ENCODE peak calls at places on chromosomes 16 and 17, in eight cellular contexts. One of them, this sample, is unnamed.

GRCh38 chr17:15263206-15263579 is 1.9 kb downstream of the PMP22 start:
- DNase-seq in stomach: peak; percentile 54
- DNase-seq in sigmoid colon: peak; percentile 98
- DNase-seq in transverse colon: peak; percentile 77
- DNase-seq in endothelial cell of umbilical vein: peak; percentile 62
- DNase-seq in HCT116: no peak
- DNase-seq in breast epithelium: peak; percentile 82
- DNase-seq in esophagus muscularis mucosa: peak; percentile 97
- DNase-seq in this sample: peak; percentile 75

GRCh38 chr16:77234611-77235010 is 35.4 kb downstream of the SYCE1L start:
- DNase-seq in stomach: no peak
- DNase-seq in sigmoid colon: no peak
- DNase-seq in transverse colon: no peak
- DNase-seq in endothelial cell of umbilical vein: no peak
- DNase-seq in HCT116: no peak
- DNase-seq in breast epithelium: no peak
- DNase-seq in esophagus muscularis mucosa: no peak
- DNase-seq in this sample: no peak

GRCh38 chr17:41547921-41548843 is 20.1 kb upstream of the KRT19 start:
- DNase-seq in stomach: peak; percentile 79
- DNase-seq in sigmoid colon: peak; percentile 70
- DNase-seq in transverse colon: peak; percentile 68
- DNase-seq in endothelial cell of umbilical vein: peak; percentile 78
- DNase-seq in HCT116: peak; percentile 96
- DNase-seq in breast epithelium: peak; percentile 96
- DNase-seq in esophagus muscularis mucosa: no peak
- DNase-seq in this sample: no peak

GRCh38 chr16:54290203-54291106 is 3.9 kb upstream of the IRX3 start:
- DNase-seq in stomach: no peak
- DNase-seq in sigmoid colon: peak; percentile 28
- DNase-seq in transverse colon: no peak
- DNase-seq in endothelial cell of umbilical vein: no peak
- DNase-seq in HCT116: no peak
- DNase-seq in breast epithelium: no peak
- DNase-seq in esophagus muscularis mucosa: no peak
- DNase-seq in this sample: peak; percentile 60

GRCh38 chr17:74414510-74414909 is 17.4 kb upstream of the GPRC5C start:
- DNase-seq in stomach: no peak
- DNase-seq in sigmoid colon: no peak
- DNase-seq in transverse colon: no peak
- DNase-seq in endothelial cell of umbilical vein: no peak
- DNase-seq in HCT116: no peak
- DNase-seq in breast epithelium: no peak
- DNase-seq in esophagus muscularis mucosa: no peak
- DNase-seq in this sample: no peak

GRCh38 chr17:47789611-47790520 is 31.7 kb downstream of the OSBPL7 start:
- DNase-seq in stomach: peak; percentile 62
- DNase-seq in sigmoid colon: no peak
- DNase-seq in transverse colon: peak; percentile 49
- DNase-seq in endothelial cell of umbilical vein: peak; percentile 35
- DNase-seq in HCT116: no peak
- DNase-seq in breast epithelium: no peak
- DNase-seq in esophagus muscularis mucosa: peak; percentile 90
- DNase-seq in this sample: peak; percentile 85

GRCh38 chr17:12765544-12765943 is 23.8 kb upstream of the ARHGAP44 start:
- DNase-seq in stomach: peak; percentile 38
- DNase-seq in sigmoid colon: no peak
- DNase-seq in transverse colon: no peak
- DNase-seq in endothelial cell of umbilical vein: no peak
- DNase-seq in HCT116: no peak
- DNase-seq in breast epithelium: no peak
- DNase-seq in esophagus muscularis mucosa: no peak
- DNase-seq in this sample: no peak

GRCh38 chr17:40663252-40663651 is 1.7 kb downstream of the KRT222 start:
- DNase-seq in stomach: no peak
- DNase-seq in sigmoid colon: no peak
- DNase-seq in transverse colon: no peak
- DNase-seq in endothelial cell of umbilical vein: no peak
- DNase-seq in HCT116: no peak
- DNase-seq in breast epithelium: no peak
- DNase-seq in esophagus muscularis mucosa: no peak
- DNase-seq in this sample: no peak

GRCh38 chr16:81500833-81501521 is 56.4 kb downstream of the CMIP start:
- DNase-seq in stomach: no peak
- DNase-seq in sigmoid colon: no peak
- DNase-seq in transverse colon: no peak
- DNase-seq in endothelial cell of umbilical vein: peak; percentile 85
- DNase-seq in HCT116: no peak
- DNase-seq in breast epithelium: peak; percentile 42
- DNase-seq in esophagus muscularis mucosa: no peak
- DNase-seq in this sample: peak; percentile 82

GRCh38 chr17:9576521-9577401 is at the start of gene CFAP52:
- DNase-seq in stomach: peak; percentile 71
- DNase-seq in sigmoid colon: peak; percentile 83
- DNase-seq in transverse colon: peak; percentile 80
- DNase-seq in endothelial cell of umbilical vein: peak; percentile 77
- DNase-seq in HCT116: peak; percentile 48
- DNase-seq in breast epithelium: peak; percentile 32
- DNase-seq in esophagus muscularis mucosa: peak; percentile 92
- DNase-seq in this sample: peak; percentile 90

DNA sequence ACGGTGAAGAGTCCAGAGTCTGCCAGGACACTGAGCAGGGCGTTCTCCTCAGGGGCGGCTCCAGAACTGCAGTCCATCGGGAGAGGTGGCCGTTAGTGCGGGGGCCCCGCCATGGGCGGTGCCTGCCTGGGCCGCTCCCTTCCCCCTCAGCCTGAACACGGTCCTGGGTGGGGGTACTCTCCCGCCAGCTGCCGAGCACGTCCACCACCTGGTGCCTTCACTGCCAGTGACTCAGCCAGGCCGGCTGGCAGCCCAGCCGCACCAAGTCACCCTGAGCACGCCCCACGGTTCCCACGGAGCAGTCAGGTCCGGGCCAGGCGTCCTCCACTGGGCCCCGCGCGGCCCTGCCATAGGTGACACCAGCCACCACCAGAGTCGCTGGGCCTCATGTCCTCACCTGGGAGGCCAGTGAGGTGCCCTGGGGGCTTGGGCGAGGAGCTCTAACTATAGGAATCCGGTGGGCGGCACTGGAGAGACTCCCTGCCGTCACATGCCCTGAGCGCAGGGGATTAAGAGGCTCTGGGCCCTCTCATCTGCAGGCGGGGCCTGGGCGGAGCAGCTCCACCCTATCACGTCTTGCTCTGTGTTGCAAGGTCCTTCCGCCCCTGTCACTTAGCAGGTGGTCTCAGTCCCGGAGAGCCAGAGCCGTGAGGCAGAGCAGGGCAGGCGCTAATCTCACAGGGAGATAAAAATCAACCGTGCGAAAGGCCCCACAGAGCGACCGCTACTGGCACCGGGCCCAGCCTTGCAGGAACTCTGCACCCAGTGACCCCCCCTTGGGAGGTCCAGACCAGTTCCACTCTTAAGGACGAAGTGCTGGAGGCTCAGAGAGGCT is 14.3 kb downstream of the PIEZO1 start:
- DNase-seq in stomach: peak; percentile 40
- DNase-seq in sigmoid colon: peak; percentile 94
- DNase-seq in transverse colon: peak; percentile 75
- DNase-seq in endothelial cell of umbilical vein: peak; percentile 64
- DNase-seq in HCT116: peak; percentile 78
- DNase-seq in breast epithelium: peak; percentile 74
- DNase-seq in esophagus muscularis mucosa: no peak
- DNase-seq in this sample: peak; percentile 88
- TF ChIP-seq POLR2A in stomach: no peak
- TF ChIP-seq POLR2A in sigmoid colon: no peak
- TF ChIP-seq POLR2A in transverse colon: peak; percentile 9
- TF ChIP-seq POLR2A in endothelial cell of umbilical vein: no peak
- TF ChIP-seq POLR2A in HCT116: no peak
- TF ChIP-seq POLR2A in breast epithelium: no peak
- TF ChIP-seq POLR2A in esophagus muscularis mucosa: no peak
- TF ChIP-seq POLR2A in this sample: no peak

GRCh38 chr17:68820825-68821481 is 134.2 kb downstream of the ABCA8 start:
- DNase-seq in stomach: no peak
- DNase-seq in sigmoid colon: no peak
- DNase-seq in transverse colon: no peak
- DNase-seq in endothelial cell of umbilical vein: peak; percentile 6
- DNase-seq in HCT116: no peak
- DNase-seq in breast epithelium: no peak
- DNase-seq in esophagus muscularis mucosa: no peak
- DNase-seq in this sample: no peak

GRCh38 chr17:68820476-68820824 is 134.7 kb downstream of the ABCA8 start:
- DNase-seq in stomach: no peak
- DNase-seq in sigmoid colon: no peak
- DNase-seq in transverse colon: no peak
- DNase-seq in endothelial cell of umbilical vein: no peak
- DNase-seq in HCT116: no peak
- DNase-seq in breast epithelium: no peak
- DNase-seq in esophagus muscularis mucosa: no peak
- DNase-seq in this sample: no peak

GRCh38 chr17:68821860-68822693 is 133.1 kb downstream of the ABCA8 start:
- DNase-seq in stomach: no peak
- DNase-seq in sigmoid colon: no peak
- DNase-seq in transverse colon: no peak
- DNase-seq in endothelial cell of umbilical vein: peak; percentile 91
- DNase-seq in HCT116: peak; percentile 97
- DNase-seq in breast epithelium: no peak
- DNase-seq in esophagus muscularis mucosa: no peak
- DNase-seq in this sample: no peak

GRCh38 chr17:68822752-68823289 is 132.4 kb downstream of the ABCA8 start:
- DNase-seq in stomach: no peak
- DNase-seq in sigmoid colon: no peak
- DNase-seq in transverse colon: no peak
- DNase-seq in endothelial cell of umbilical vein: no peak
- DNase-seq in HCT116: no peak
- DNase-seq in breast epithelium: no peak
- DNase-seq in esophagus muscularis mucosa: no peak
- DNase-seq in this sample: no peak

GRCh38 chr17:68824707-68825106 is 130.5 kb downstream of the ABCA8 start:
- DNase-seq in stomach: no peak
- DNase-seq in sigmoid colon: no peak
- DNase-seq in transverse colon: no peak
- DNase-seq in endothelial cell of umbilical vein: no peak
- DNase-seq in HCT116: no peak
- DNase-seq in breast epithelium: no peak
- DNase-seq in esophagus muscularis mucosa: no peak
- DNase-seq in this sample: no peak
- TF ChIP-seq POLR2AphosphoS5 in stomach: no peak
- TF ChIP-seq POLR2AphosphoS5 in sigmoid colon: no peak
- TF ChIP-seq POLR2AphosphoS5 in transverse colon: no peak
- TF ChIP-seq POLR2AphosphoS5 in endothelial cell of umbilical vein: no peak
- TF ChIP-seq POLR2AphosphoS5 in HCT116: no peak
- TF ChIP-seq POLR2AphosphoS5 in breast epithelium: no peak
- TF ChIP-seq POLR2AphosphoS5 in esophagus muscularis mucosa: no peak
- TF ChIP-seq POLR2AphosphoS5 in this sample: no peak

DNA sequence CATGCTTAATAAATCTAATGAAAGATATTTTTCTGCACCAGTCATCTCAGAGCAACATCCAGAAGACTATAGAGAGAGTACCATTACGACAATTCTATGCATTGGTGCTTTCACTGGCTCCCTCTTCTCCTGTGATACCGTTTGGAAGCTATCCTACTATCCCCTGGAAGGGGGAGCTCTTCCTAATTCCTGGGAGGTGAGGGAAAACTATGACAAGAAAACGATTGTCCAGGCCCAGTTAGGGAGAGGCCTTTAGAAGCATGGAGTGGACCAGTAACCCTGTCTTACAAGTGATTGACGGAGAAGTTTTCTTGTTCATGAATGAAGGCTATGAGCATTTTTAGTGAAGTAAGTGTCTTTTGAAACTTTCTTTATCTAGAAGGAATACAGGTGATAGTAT is 150.2 kb downstream of the TANC2 start:
- DNase-seq in stomach: no peak
- DNase-seq in sigmoid colon: no peak
- DNase-seq in transverse colon: no peak
- DNase-seq in endothelial cell of umbilical vein: no peak
- DNase-seq in HCT116: no peak
- DNase-seq in breast epithelium: no peak
- DNase-seq in esophagus muscularis mucosa: no peak
- DNase-seq in this sample: no peak
- TF ChIP-seq CTCF in stomach: no peak
- TF ChIP-seq CTCF in sigmoid colon: no peak
- TF ChIP-seq CTCF in transverse colon: no peak
- TF ChIP-seq CTCF in endothelial cell of umbilical vein: no peak
- TF ChIP-seq CTCF in HCT116: peak; percentile 58
- TF ChIP-seq CTCF in breast epithelium: no peak
- TF ChIP-seq CTCF in esophagus muscularis mucosa: no peak
- TF ChIP-seq CTCF in this sample: no peak

GRCh38 chr16:84507011-84507982 is 2.8 kb upstream of the MEAK7 start:
- DNase-seq in stomach: no peak
- DNase-seq in sigmoid colon: no peak
- DNase-seq in transverse colon: peak; percentile 35
- DNase-seq in endothelial cell of umbilical vein: no peak
- DNase-seq in HCT116: no peak
- DNase-seq in breast epithelium: no peak
- DNase-seq in esophagus muscularis mucosa: no peak
- DNase-seq in this sample: peak; percentile 87
- TF ChIP-seq POLR2A in stomach: no peak
- TF ChIP-seq POLR2A in sigmoid colon: no peak
- TF ChIP-seq POLR2A in transverse colon: no peak
- TF ChIP-seq POLR2A in endothelial cell of umbilical vein: no peak
- TF ChIP-seq POLR2A in HCT116: no peak
- TF ChIP-seq POLR2A in breast epithelium: no peak
- TF ChIP-seq POLR2A in esophagus muscularis mucosa: no peak
- TF ChIP-seq POLR2A in this sample: no peak

This sample was measured in spleen.